ENCODE peak calls at places on chromosomes 16 and 17, in five cellular contexts. One of them, this sample, is unnamed.
A peak's percentile ranks its signal among the peaks of the same experiment; 100 is the strongest.

GRCh38 chr17:37360632-37361031 is 15.2 kb upstream of the C17orf78 start:
- DNase-seq in NCI-H524: no peak
- DNase-seq in astrocyte: no peak
- DNase-seq in neuronal stem cell: no peak
- DNase-seq in upper lobe of right lung: no peak
- DNase-seq in this sample: no peak

GRCh38 chr16:83722501-83723183 is 85.1 kb upstream of the HSBP1 start:
- DNase-seq in neuronal stem cell: no peak
- DNase-seq in NCI-H524: no peak
- DNase-seq in astrocyte: peak; percentile 57
- DNase-seq in upper lobe of right lung: no peak
- DNase-seq in this sample: no peak

GRCh38 chr16:65117701-65118448 is 4.0 kb downstream of the CDH11 start:
- DNase-seq in astrocyte: peak; percentile 77
- DNase-seq in NCI-H524: peak; percentile 96
- DNase-seq in neuronal stem cell: peak; percentile 63
- DNase-seq in upper lobe of right lung: no peak
- DNase-seq in this sample: peak; percentile 81

GRCh38 chr17:20008242-20009051 is 712 bp upstream of the SPECC1 start:
- DNase-seq in upper lobe of right lung: no peak
- DNase-seq in NCI-H524: no peak
- DNase-seq in neuronal stem cell: no peak
- DNase-seq in astrocyte: no peak
- DNase-seq in this sample: no peak

GRCh38 chr16:20612551-20613470 is 36.6 kb upstream of the ACSM2B start:
- DNase-seq in upper lobe of right lung: peak; percentile 91
- DNase-seq in NCI-H524: peak; percentile 81
- DNase-seq in astrocyte: no peak
- DNase-seq in neuronal stem cell: no peak
- DNase-seq in this sample: no peak

GRCh38 chr17:32518856-32519768 is 32.3 kb downstream of the CDK5R1 start:
- DNase-seq in NCI-H524: peak; percentile 68
- DNase-seq in upper lobe of right lung: peak; percentile 72
- DNase-seq in astrocyte: peak; percentile 10
- DNase-seq in neuronal stem cell: peak; percentile 91
- DNase-seq in this sample: peak; percentile 87

GRCh38 chr17:78127888-78128615 is 503 bp downstream of the TMC6 start:
- DNase-seq in astrocyte: no peak
- DNase-seq in neuronal stem cell: no peak
- DNase-seq in upper lobe of right lung: peak; percentile 82
- DNase-seq in NCI-H524: no peak
- DNase-seq in this sample: peak; percentile 18

GRCh38 chr17:29140051-29140582 is 40.1 kb downstream of the MYO18A start:
- DNase-seq in neuronal stem cell: peak; percentile 49
- DNase-seq in upper lobe of right lung: peak; percentile 93
- DNase-seq in NCI-H524: peak; percentile 51
- DNase-seq in astrocyte: no peak
- DNase-seq in this sample: peak; percentile 58

GRCh38 chr16:1960665-1961630 is 1.6 kb downstream of the NDUFB10 start:
- DNase-seq in astrocyte: peak; percentile 31
- DNase-seq in neuronal stem cell: no peak
- DNase-seq in NCI-H524: peak; percentile 91
- DNase-seq in upper lobe of right lung: no peak
- DNase-seq in this sample: peak; percentile 92

GRCh38 chr16:84864266-84864955 is 44.6 kb downstream of the CRISPLD2 start:
- DNase-seq in astrocyte: no peak
- DNase-seq in neuronal stem cell: no peak
- DNase-seq in NCI-H524: peak; percentile 33
- DNase-seq in upper lobe of right lung: no peak
- DNase-seq in this sample: peak; percentile 90

GRCh38 chr17:71521724-71522123 is 599.1 kb upstream of the SOX9 start:
- DNase-seq in upper lobe of right lung: no peak
- DNase-seq in neuronal stem cell: no peak
- DNase-seq in NCI-H524: no peak
- DNase-seq in astrocyte: no peak
- DNase-seq in this sample: no peak

GRCh38 chr17:27762527-27763305 is 37.6 kb downstream of the NOS2 start:
- DNase-seq in NCI-H524: peak; percentile 66
- DNase-seq in neuronal stem cell: peak; percentile 31
- DNase-seq in astrocyte: peak; percentile 19
- DNase-seq in upper lobe of right lung: no peak
- DNase-seq in this sample: no peak

GRCh38 chr17:45150911-45151809 is 2.9 kb downstream of the HEXIM1 start:
- DNase-seq in astrocyte: no peak
- DNase-seq in NCI-H524: no peak
- DNase-seq in neuronal stem cell: no peak
- DNase-seq in upper lobe of right lung: no peak
- DNase-seq in this sample: no peak

GRCh38 chr16:87652799-87653198 is 50.5 kb downstream of the JPH3 start:
- DNase-seq in neuronal stem cell: no peak
- DNase-seq in NCI-H524: no peak
- DNase-seq in upper lobe of right lung: no peak
- DNase-seq in astrocyte: no peak
- DNase-seq in this sample: no peak

GRCh38 chr17:50270430-50271172 is 3.7 kb upstream of the TMEM92 start:
- DNase-seq in upper lobe of right lung: peak; percentile 73
- DNase-seq in astrocyte: peak; percentile 68
- DNase-seq in neuronal stem cell: no peak
- DNase-seq in NCI-H524: no peak
- DNase-seq in this sample: no peak

GRCh38 chr17:40443988-40444899 is 994 bp downstream of the IGFBP4 start:
- DNase-seq in neuronal stem cell: no peak
- DNase-seq in NCI-H524: no peak
- DNase-seq in astrocyte: no peak
- DNase-seq in upper lobe of right lung: no peak
- DNase-seq in this sample: no peak

GRCh38 chr16:85735225-85735722 is 15.6 kb downstream of the C16orf74 start:
- DNase-seq in neuronal stem cell: no peak
- DNase-seq in upper lobe of right lung: no peak
- DNase-seq in astrocyte: no peak
- DNase-seq in NCI-H524: no peak
- DNase-seq in this sample: peak; percentile 26

GRCh38 chr17:9026741-9027140 is 5.4 kb downstream of the NTN1 start:
- DNase-seq in NCI-H524: no peak
- DNase-seq in upper lobe of right lung: no peak
- DNase-seq in neuronal stem cell: no peak
- DNase-seq in astrocyte: no peak
- DNase-seq in this sample: no peak

GRCh38 chr17:8470447-8471047 is 34.9 kb downstream of the NDEL1 start:
- DNase-seq in astrocyte: peak; percentile 41
- DNase-seq in NCI-H524: no peak
- DNase-seq in upper lobe of right lung: no peak
- DNase-seq in neuronal stem cell: no peak
- DNase-seq in this sample: peak; percentile 78

GRCh38 chr16:29114476-29115012 is 129.7 kb downstream of the LAT start:
- DNase-seq in neuronal stem cell: no peak
- DNase-seq in NCI-H524: no peak
- DNase-seq in astrocyte: no peak
- DNase-seq in upper lobe of right lung: no peak
- DNase-seq in this sample: no peak

GRCh38 chr16:88298882-88299745 is 83.6 kb upstream of the ZNF469 start:
- DNase-seq in neuronal stem cell: no peak
- DNase-seq in upper lobe of right lung: no peak
- DNase-seq in astrocyte: peak; percentile 65
- DNase-seq in NCI-H524: no peak
- DNase-seq in this sample: no peak

GRCh38 chr16:11880047-11880446 is 28.7 kb upstream of the RSL1D1 start:
- DNase-seq in neuronal stem cell: no peak
- DNase-seq in astrocyte: no peak
- DNase-seq in NCI-H524: no peak
- DNase-seq in upper lobe of right lung: no peak
- DNase-seq in this sample: no peak

GRCh38 chr17:59001158-59001814 is 105.4 kb downstream of the TRIM37 start:
- DNase-seq in neuronal stem cell: no peak
- DNase-seq in NCI-H524: no peak
- DNase-seq in astrocyte: peak; percentile 82
- DNase-seq in upper lobe of right lung: no peak
- DNase-seq in this sample: no peak

GRCh38 chr17:28470266-28471126 is 2.9 kb upstream of the SLC13A2 start:
- DNase-seq in NCI-H524: no peak
- DNase-seq in upper lobe of right lung: no peak
- DNase-seq in astrocyte: no peak
- DNase-seq in neuronal stem cell: no peak
- DNase-seq in this sample: no peak

GRCh38 chr17:47119746-47120520 is 69.2 kb downstream of the CDC27 start:
- DNase-seq in astrocyte: peak; percentile 85
- DNase-seq in upper lobe of right lung: no peak
- DNase-seq in NCI-H524: no peak
- DNase-seq in neuronal stem cell: no peak
- DNase-seq in this sample: no peak

GRCh38 chr17:22128171-22128570 is 435.8 kb downstream of the KCNJ18 start:
- DNase-seq in neuronal stem cell: no peak
- DNase-seq in upper lobe of right lung: no peak
- DNase-seq in NCI-H524: no peak
- DNase-seq in astrocyte: no peak
- DNase-seq in this sample: no peak

GRCh38 chr17:82373731-82374625 is 2.4 kb downstream of the UTS2R start:
- DNase-seq in neuronal stem cell: no peak
- DNase-seq in NCI-H524: no peak
- DNase-seq in upper lobe of right lung: no peak
- DNase-seq in astrocyte: no peak
- DNase-seq in this sample: no peak

GRCh38 chr17:43316522-43317142 is 82.2 kb upstream of the ARL4D start:
- DNase-seq in upper lobe of right lung: no peak
- DNase-seq in astrocyte: no peak
- DNase-seq in NCI-H524: no peak
- DNase-seq in neuronal stem cell: no peak
- DNase-seq in this sample: no peak

GRCh38 chr17:73424571-73424970 is 112.8 kb upstream of the CDC42EP4 start:
- DNase-seq in astrocyte: no peak
- DNase-seq in upper lobe of right lung: no peak
- DNase-seq in neuronal stem cell: no peak
- DNase-seq in NCI-H524: no peak
- DNase-seq in this sample: no peak

GRCh38 chr16:11914759-11915643 is 755 bp downstream of the GSPT1 start:
- DNase-seq in NCI-H524: no peak
- DNase-seq in astrocyte: peak; percentile 14
- DNase-seq in neuronal stem cell: no peak
- DNase-seq in upper lobe of right lung: peak; percentile 81
- DNase-seq in this sample: no peak

GRCh38 chr16:67393790-67394270 is 532 bp upstream of the TPPP3 start:
- DNase-seq in astrocyte: no peak
- DNase-seq in NCI-H524: peak; percentile 55
- DNase-seq in upper lobe of right lung: no peak
- DNase-seq in neuronal stem cell: no peak
- DNase-seq in this sample: no peak

GRCh38 chr17:57935833-57936807 is 19.1 kb downstream of the CUEDC1 start:
- DNase-seq in NCI-H524: peak; percentile 30
- DNase-seq in astrocyte: peak; percentile 52
- DNase-seq in neuronal stem cell: peak; percentile 89
- DNase-seq in upper lobe of right lung: no peak
- DNase-seq in this sample: no peak

GRCh38 chr17:59513934-59514841 is 51.2 kb upstream of the DHX40 start:
- DNase-seq in upper lobe of right lung: peak; percentile 90
- DNase-seq in NCI-H524: peak; percentile 99
- DNase-seq in neuronal stem cell: no peak
- DNase-seq in astrocyte: peak; percentile 73
- DNase-seq in this sample: peak; percentile 93

GRCh38 chr17:64277831-64278562 is 14.9 kb upstream of the TEX2 start:
- DNase-seq in neuronal stem cell: no peak
- DNase-seq in NCI-H524: no peak
- DNase-seq in upper lobe of right lung: no peak
- DNase-seq in astrocyte: no peak
- DNase-seq in this sample: peak; percentile 11

GRCh38 chr16:728131-728889 is 1.4 kb downstream of the HAGHL start:
- DNase-seq in upper lobe of right lung: peak; percentile 88
- DNase-seq in astrocyte: peak; percentile 63
- DNase-seq in NCI-H524: peak; percentile 56
- DNase-seq in neuronal stem cell: no peak
- DNase-seq in this sample: peak; percentile 55

GRCh38 chr17:14206891-14207290 is 29.8 kb downstream of the CDRT15 start:
- DNase-seq in astrocyte: no peak
- DNase-seq in NCI-H524: no peak
- DNase-seq in upper lobe of right lung: no peak
- DNase-seq in neuronal stem cell: no peak
- DNase-seq in this sample: no peak

GRCh38 chr17:50047488-50048126 is 8.3 kb upstream of the ITGA3 start:
- DNase-seq in NCI-H524: no peak
- DNase-seq in astrocyte: peak; percentile 83
- DNase-seq in neuronal stem cell: no peak
- DNase-seq in upper lobe of right lung: no peak
- DNase-seq in this sample: no peak

GRCh38 chr16:89604764-89605163 is 8.7 kb upstream of the DPEP1 start:
- DNase-seq in upper lobe of right lung: no peak
- DNase-seq in neuronal stem cell: no peak
- DNase-seq in NCI-H524: no peak
- DNase-seq in astrocyte: no peak
- DNase-seq in this sample: no peak

GRCh38 chr16:48531011-48531962 is 78.7 kb downstream of the N4BP1 start:
- DNase-seq in upper lobe of right lung: peak; percentile 23
- DNase-seq in NCI-H524: peak; percentile 90
- DNase-seq in neuronal stem cell: no peak
- DNase-seq in astrocyte: no peak
- DNase-seq in this sample: peak; percentile 93

GRCh38 chr17:63827002-63827800 is at the start of the genes FTSJ3 and PSMC5:
- DNase-seq in upper lobe of right lung: peak; percentile 97
- DNase-seq in NCI-H524: peak; percentile 94
- DNase-seq in neuronal stem cell: peak; percentile 92
- DNase-seq in astrocyte: peak; percentile 90
- DNase-seq in this sample: peak; percentile 97